ENCODE peak calls at places on chromosomes 12 and 14, in nine cellular contexts. C, S, K, M, I, T, A, Y and B are unnamed samples.

GRCh38 chr12:402127-402456 is 648 bp downstream of the CCDC77 start:
- DNase-seq in C (peak), S (no peak), K (no peak), M (no peak), I (no peak), T (peak), A (no peak), Y (no peak), B (peak)

GRCh38 chr12:29113101-29113500 is 36.0 kb upstream of the FAR2 start:
- DNase-seq in C (no peak), S (no peak), K (no peak), M (no peak), I (no peak), T (no peak), A (no peak), Y (no peak), B (no peak)

GRCh38 chr12:19223695-19224094 is 94.2 kb downstream of the PLEKHA5 start:
- DNase-seq in C (no peak), S (no peak), K (no peak), M (no peak), I (no peak), T (no peak), A (no peak), Y (no peak), B (no peak)

GRCh38 chr12:79983969-79984629 is 49.2 kb upstream of the PPP1R12A start:
- DNase-seq in C (no peak), S (no peak), K (no peak), M (no peak), I (no peak), T (no peak), A (no peak), Y (no peak), B (no peak)

GRCh38 chr14:93974833-93975232 is 1.5 kb downstream of the ASB2 start:
- DNase-seq in C (no peak), S (no peak), K (no peak), M (peak), I (peak), T (no peak), A (no peak), Y (no peak), B (no peak)

GRCh38 chr14:93743270-93744060 is 44.8 kb downstream of the PRIMA1 start:
- DNase-seq in C (no peak), S (no peak), K (no peak), M (no peak), I (no peak), T (no peak), A (no peak), Y (no peak), B (no peak)

GRCh38 chr12:131915000-131915689 is 13.9 kb upstream of the PUS1 start:
- DNase-seq in C (no peak), S (no peak), K (no peak), M (no peak), I (no peak), T (no peak), A (no peak), Y (no peak), B (no peak)

GRCh38 chr14:27205036-27205435 is 607.2 kb upstream of the NOVA1 start:
- DNase-seq in C (no peak), S (no peak), K (no peak), M (no peak), I (no peak), T (no peak), A (no peak), Y (no peak), B (no peak)

GRCh38 chr14:99968931-99969330 is 96.3 kb upstream of the EVL start:
- DNase-seq in C (no peak), S (no peak), K (no peak), M (no peak), I (no peak), T (no peak), A (no peak), Y (no peak), B (no peak)

GRCh38 chr12:79381246-79382208 is 309.2 kb downstream of the PAWR start:
- DNase-seq in C (no peak), S (no peak), K (no peak), M (no peak), I (no peak), T (no peak), A (no peak), Y (no peak), B (no peak)

GRCh38 chr12:49533331-49533730 is 5.5 kb upstream of the KCNH3 start:
- DNase-seq in C (no peak), S (no peak), K (no peak), M (no peak), I (no peak), T (no peak), A (no peak), Y (no peak), B (no peak)

GRCh38 chr12:80272516-80272915 is 171.5 kb upstream of the PTPRQ start:
- DNase-seq in C (no peak), S (no peak), K (no peak), M (no peak), I (no peak), T (no peak), A (no peak), Y (no peak), B (no peak)

GRCh38 chr12:102350070-102350469 is 130.3 kb downstream of the IGF1 start:
- DNase-seq in C (no peak), S (no peak), K (no peak), M (no peak), I (no peak), T (no peak), A (no peak), Y (no peak), B (no peak)

GRCh38 chr14:77375164-77375950 is 1.5 kb downstream of the TMED8 start:
- DNase-seq in C (no peak), S (no peak), K (no peak), M (no peak), I (no peak), T (no peak), A (no peak), Y (no peak), B (no peak)

GRCh38 chr14:51682411-51682810 is 30.7 kb downstream of the FRMD6 start:
- DNase-seq in C (no peak), S (no peak), K (no peak), M (no peak), I (no peak), T (no peak), A (no peak), Y (no peak), B (no peak)